ENCODE peak calls at places on chromosomes 16 and 17, in four cellular contexts. One of them, this sample, is unnamed.
A peak's percentile ranks its signal among the peaks of the same experiment; 100 is the strongest.

GRCh38 chr17:16286009-16286946 is 67.0 kb downstream of the CENPV start:
- DNase-seq in omental fat pad: peak; percentile 42
- DNase-seq in A549: peak; percentile 99
- DNase-seq in nucleus accumbens: no peak
- DNase-seq in this sample: peak; percentile 12

GRCh38 chr17:82794781-82795505 is 43.1 kb downstream of the TBCD start:
- DNase-seq in omental fat pad: no peak
- DNase-seq in A549: no peak
- DNase-seq in nucleus accumbens: no peak
- DNase-seq in this sample: no peak

GRCh38 chr17:31226950-31227349 is 70.1 kb downstream of the OMG start:
- DNase-seq in omental fat pad: no peak
- DNase-seq in A549: no peak
- DNase-seq in nucleus accumbens: no peak
- DNase-seq in this sample: no peak

GRCh38 chr17:44074231-44074910 is 3.8 kb downstream of the G6PC3 start:
- DNase-seq in omental fat pad: no peak
- DNase-seq in A549: no peak
- DNase-seq in nucleus accumbens: no peak
- DNase-seq in this sample: no peak

GRCh38 chr17:31803494-31804213 is 55.4 kb downstream of the COPRS start:
- DNase-seq in omental fat pad: no peak
- DNase-seq in A549: peak; percentile 72
- DNase-seq in nucleus accumbens: no peak
- DNase-seq in this sample: no peak

GRCh38 chr16:61890346-61890745 is 145.9 kb downstream of the CDH8 start:
- DNase-seq in omental fat pad: no peak
- DNase-seq in A549: peak; percentile 1
- DNase-seq in nucleus accumbens: no peak
- DNase-seq in this sample: no peak

GRCh38 chr16:2970563-2970962 is 1.4 kb downstream of the PAQR4 start:
- DNase-seq in omental fat pad: no peak
- DNase-seq in A549: no peak
- DNase-seq in nucleus accumbens: no peak
- DNase-seq in this sample: no peak

GRCh38 chr16:79970551-79971236 is 370.2 kb upstream of the MAF start:
- DNase-seq in omental fat pad: no peak
- DNase-seq in A549: peak; percentile 29
- DNase-seq in nucleus accumbens: no peak
- DNase-seq in this sample: no peak

GRCh38 chr16:12300946-12301500 is 324.5 kb downstream of the SNX29 start:
- DNase-seq in omental fat pad: no peak
- DNase-seq in A549: no peak
- DNase-seq in nucleus accumbens: no peak
- DNase-seq in this sample: no peak

GRCh38 chr17:77507116-77507885 is 366.5 kb downstream of the SEC14L1 start:
- DNase-seq in omental fat pad: no peak
- DNase-seq in A549: no peak
- DNase-seq in nucleus accumbens: no peak
- DNase-seq in this sample: peak; percentile 67

GRCh38 chr17:65918921-65919546 is 272.9 kb downstream of the CEP112 start:
- DNase-seq in omental fat pad: no peak
- DNase-seq in A549: no peak
- DNase-seq in nucleus accumbens: no peak
- DNase-seq in this sample: no peak

GRCh38 chr16:5036228-5037156 is 2.8 kb upstream of the NAGPA start:
- DNase-seq in omental fat pad: no peak
- DNase-seq in A549: no peak
- DNase-seq in nucleus accumbens: no peak
- DNase-seq in this sample: peak; percentile 7

GRCh38 chr16:47779201-47780016 is 318.3 kb downstream of the PHKB start:
- DNase-seq in omental fat pad: no peak
- DNase-seq in A549: peak; percentile 11
- DNase-seq in nucleus accumbens: no peak
- DNase-seq in this sample: no peak

GRCh38 chr17:19018600-19018950 is 14.0 kb upstream of the FAM83G start:
- DNase-seq in omental fat pad: no peak
- DNase-seq in A549: no peak
- DNase-seq in nucleus accumbens: no peak
- DNase-seq in this sample: no peak

GRCh38 chr17:7045492-7046126 is 1.7 kb upstream of the SLC16A11 start:
- DNase-seq in omental fat pad: no peak
- DNase-seq in A549: peak; percentile 91
- DNase-seq in nucleus accumbens: no peak
- DNase-seq in this sample: peak; percentile 93

GRCh38 chr17:2466936-2467335 is 44.8 kb downstream of the METTL16 start:
- DNase-seq in omental fat pad: no peak
- DNase-seq in A549: no peak
- DNase-seq in nucleus accumbens: no peak
- DNase-seq in this sample: no peak

GRCh38 chr16:86789621-86790051 is 211.3 kb downstream of the FOXL1 start:
- DNase-seq in omental fat pad: no peak
- DNase-seq in A549: no peak
- DNase-seq in nucleus accumbens: no peak
- DNase-seq in this sample: no peak

GRCh38 chr17:17313350-17313991 is 10.3 kb downstream of the NT5M start:
- DNase-seq in omental fat pad: no peak
- DNase-seq in A549: peak; percentile 71
- DNase-seq in nucleus accumbens: no peak
- DNase-seq in this sample: peak; percentile 58

GRCh38 chr16:23432176-23433128 is 20.5 kb downstream of the COG7 start:
- DNase-seq in omental fat pad: no peak
- DNase-seq in A549: peak; percentile 20
- DNase-seq in nucleus accumbens: no peak
- DNase-seq in this sample: no peak

GRCh38 chr17:39151680-39152058 is 232 bp upstream of the PLXDC1 start:
- DNase-seq in omental fat pad: no peak
- DNase-seq in A549: no peak
- DNase-seq in nucleus accumbens: no peak
- DNase-seq in this sample: no peak

GRCh38 chr17:31802502-31802901 is 56.5 kb downstream of the COPRS start:
- DNase-seq in omental fat pad: no peak
- DNase-seq in A549: peak; percentile 54
- DNase-seq in nucleus accumbens: no peak
- DNase-seq in this sample: no peak

GRCh38 chr17:35726609-35727460 is 4.6 kb upstream of the RASL10B start:
- DNase-seq in omental fat pad: peak; percentile 56
- DNase-seq in A549: no peak
- DNase-seq in nucleus accumbens: no peak
- DNase-seq in this sample: no peak

GRCh38 chr16:5895137-5895536 is 797.5 kb upstream of the EEF2KMT start:
- DNase-seq in omental fat pad: no peak
- DNase-seq in A549: no peak
- DNase-seq in nucleus accumbens: no peak
- DNase-seq in this sample: no peak

GRCh38 chr16:71966932-71967331 is 33.3 kb downstream of the PKD1L3 start:
- DNase-seq in omental fat pad: no peak
- DNase-seq in A549: no peak
- DNase-seq in nucleus accumbens: no peak
- DNase-seq in this sample: no peak

GRCh38 chr16:24580665-24581064 is 41.3 kb downstream of the RBBP6 start:
- DNase-seq in omental fat pad: no peak
- DNase-seq in A549: peak; percentile 37
- DNase-seq in nucleus accumbens: no peak
- DNase-seq in this sample: peak; percentile 46

GRCh38 chr17:31815212-31815611 is 43.8 kb downstream of the COPRS start:
- DNase-seq in omental fat pad: no peak
- DNase-seq in A549: no peak
- DNase-seq in nucleus accumbens: no peak
- DNase-seq in this sample: no peak

GRCh38 chr16:46915483-46916025 is 31.4 kb downstream of the GPT2 start:
- DNase-seq in omental fat pad: no peak
- DNase-seq in A549: no peak
- DNase-seq in nucleus accumbens: no peak
- DNase-seq in this sample: no peak

GRCh38 chr17:82917656-82918345 is 78.0 kb upstream of the ZNF750 start:
- DNase-seq in omental fat pad: no peak
- DNase-seq in A549: no peak
- DNase-seq in nucleus accumbens: no peak
- DNase-seq in this sample: no peak

GRCh38 chr16:4110680-4111079 is 5.6 kb downstream of the ADCY9 start:
- DNase-seq in omental fat pad: no peak
- DNase-seq in A549: no peak
- DNase-seq in nucleus accumbens: no peak
- DNase-seq in this sample: no peak

GRCh38 chr17:55730380-55730779 is 7.7 kb upstream of the TMEM100 start:
- DNase-seq in omental fat pad: no peak
- DNase-seq in A549: no peak
- DNase-seq in nucleus accumbens: no peak
- DNase-seq in this sample: no peak

GRCh38 chr16:67865318-67865717 is 7.5 kb upstream of the EDC4 start:
- DNase-seq in omental fat pad: no peak
- DNase-seq in A549: peak; percentile 72
- DNase-seq in nucleus accumbens: no peak
- DNase-seq in this sample: no peak

GRCh38 chr17:73271078-73271477 is 9.4 kb upstream of the CPSF4L start:
- DNase-seq in omental fat pad: no peak
- DNase-seq in A549: no peak
- DNase-seq in nucleus accumbens: no peak
- DNase-seq in this sample: no peak

GRCh38 chr17:46108550-46109110 is 84.6 kb downstream of the KANSL1 start:
- DNase-seq in omental fat pad: no peak
- DNase-seq in A549: no peak
- DNase-seq in nucleus accumbens: no peak
- DNase-seq in this sample: no peak

GRCh38 chr16:58039829-58040495 is 14.4 kb downstream of the MMP15 start:
- DNase-seq in omental fat pad: no peak
- DNase-seq in A549: no peak
- DNase-seq in nucleus accumbens: no peak
- DNase-seq in this sample: no peak

GRCh38 chr16:51500306-51500705 is 349.2 kb upstream of the SALL1 start:
- DNase-seq in omental fat pad: no peak
- DNase-seq in A549: peak; percentile 14
- DNase-seq in nucleus accumbens: no peak
- DNase-seq in this sample: no peak

GRCh38 chr17:39208136-39208535 is 8.1 kb downstream of the RPL19 start:
- DNase-seq in omental fat pad: no peak
- DNase-seq in A549: no peak
- DNase-seq in nucleus accumbens: no peak
- DNase-seq in this sample: no peak

GRCh38 chr17:8923762-8924161 is 41.7 kb downstream of the PIK3R5 start:
- DNase-seq in omental fat pad: no peak
- DNase-seq in A549: no peak
- DNase-seq in nucleus accumbens: no peak
- DNase-seq in this sample: no peak

GRCh38 chr16:2160915-2161551 is 5.5 kb downstream of the TRAF7 start:
- DNase-seq in omental fat pad: no peak
- DNase-seq in A549: no peak
- DNase-seq in nucleus accumbens: no peak
- DNase-seq in this sample: no peak

GRCh38 chr17:40321502-40322416 is 12.8 kb downstream of the RARA start:
- DNase-seq in omental fat pad: no peak
- DNase-seq in A549: no peak
- DNase-seq in nucleus accumbens: no peak
- DNase-seq in this sample: peak; percentile 90